ENCODE peak calls at places on chromosomes 1 and 21, in six cellular contexts. G is osteoblast, C is mucosa of gallbladder, Q is T-cell, O is immature natural killer cell, Z is aorta. D is an unnamed sample.

GRCh38 chr1:84505167-84506001 is 802 bp upstream of the SPATA1 start:
- DNase-seq in G (peak; percentile 85), C (peak; percentile 54), Q (no peak), O (peak; percentile 6), Z (peak; percentile 78), D (peak; percentile 73)

GRCh38 chr1:125080077-125080476 is 3895.3 kb downstream of the SRGAP2C start:
- DNase-seq in G (no peak), C (no peak), Q (no peak), O (no peak), Z (no peak), D (no peak)

GRCh38 chr1:215865060-215865459 is 298.0 kb downstream of the KCTD3 start:
- DNase-seq in G (no peak), C (no peak), Q (no peak), O (no peak), Z (no peak), D (no peak)

GRCh38 chr1:76035053-76035452 is 39.5 kb upstream of the ST6GALNAC3 start:
- DNase-seq in G (no peak), C (no peak), Q (no peak), O (no peak), Z (no peak), D (no peak)

GRCh38 chr21:43864313-43864805 is 664 bp upstream of the AGPAT3 start:
- DNase-seq in G (no peak), C (peak; percentile 30), Q (no peak), O (peak; percentile 25), Z (no peak), D (peak; percentile 50)

GRCh38 chr1:75470448-75470847 is 140.5 kb downstream of the SLC44A5 start:
- DNase-seq in G (no peak), C (no peak), Q (no peak), O (no peak), Z (no peak), D (no peak)

GRCh38 chr1:113303252-113303651 is 87.1 kb upstream of the MAGI3 start:
- DNase-seq in G (no peak), C (no peak), Q (no peak), O (no peak), Z (no peak), D (no peak)

GRCh38 chr21:44765231-44766013 is 36.2 kb downstream of the UBE2G2 start:
- DNase-seq in G (peak; percentile 85), C (no peak), Q (peak; percentile 59), O (peak; percentile 65), Z (no peak), D (no peak)

D was measured in GM10248.